ENCODE peak calls at places on chromosome 14, in seven cellular contexts. One of them, this sample, is unnamed.

GRCh38 chr14:93006484-93007128 is 83.7 kb downstream of the CHGA start:
- DNase-seq in GM03348: no peak
- DNase-seq in neuronal stem cell: no peak
- DNase-seq in activated T-cell treated with anti-CD3 and anti-CD28 coated beads, Interleukin-2, amount 50 U/mL, for 1 hour: no peak
- DNase-seq in NT2/D1: no peak
- DNase-seq in renal cortical epithelial cell: peak; percentile 74
- DNase-seq in SW480: no peak
- DNase-seq in this sample: no peak

GRCh38 chr14:72120315-72120714 is 188.1 kb downstream of the RGS6 start:
- DNase-seq in renal cortical epithelial cell: no peak
- DNase-seq in GM03348: no peak
- DNase-seq in activated T-cell treated with anti-CD3 and anti-CD28 coated beads, Interleukin-2, amount 50 U/mL, for 1 hour: no peak
- DNase-seq in SW480: peak; percentile 6
- DNase-seq in NT2/D1: no peak
- DNase-seq in neuronal stem cell: no peak
- DNase-seq in this sample: no peak

GRCh38 chr14:95463173-95463901 is 53.1 kb downstream of the SYNE3 start:
- DNase-seq in SW480: no peak
- DNase-seq in NT2/D1: no peak
- DNase-seq in neuronal stem cell: no peak
- DNase-seq in renal cortical epithelial cell: no peak
- DNase-seq in activated T-cell treated with anti-CD3 and anti-CD28 coated beads, Interleukin-2, amount 50 U/mL, for 1 hour: peak; percentile 51
- DNase-seq in GM03348: no peak
- DNase-seq in this sample: no peak

GRCh38 chr14:53613404-53614253 is 343.0 kb downstream of the BMP4 start:
- DNase-seq in SW480: peak; percentile 95
- DNase-seq in NT2/D1: no peak
- DNase-seq in renal cortical epithelial cell: peak; percentile 99
- DNase-seq in GM03348: no peak
- DNase-seq in neuronal stem cell: peak; percentile 46
- DNase-seq in activated T-cell treated with anti-CD3 and anti-CD28 coated beads, Interleukin-2, amount 50 U/mL, for 1 hour: no peak
- DNase-seq in this sample: no peak

GRCh38 chr14:92105845-92106094 is 612 bp downstream of the ATXN3 start:
- DNase-seq in neuronal stem cell: peak; percentile 15
- DNase-seq in activated T-cell treated with anti-CD3 and anti-CD28 coated beads, Interleukin-2, amount 50 U/mL, for 1 hour: no peak
- DNase-seq in NT2/D1: no peak
- DNase-seq in renal cortical epithelial cell: no peak
- DNase-seq in GM03348: peak; percentile 51
- DNase-seq in SW480: peak; percentile 57
- DNase-seq in this sample: no peak

GRCh38 chr14:93072659-93073365 is 42.9 kb downstream of the ITPK1 start:
- DNase-seq in activated T-cell treated with anti-CD3 and anti-CD28 coated beads, Interleukin-2, amount 50 U/mL, for 1 hour: no peak
- DNase-seq in NT2/D1: no peak
- DNase-seq in renal cortical epithelial cell: no peak
- DNase-seq in GM03348: no peak
- DNase-seq in neuronal stem cell: no peak
- DNase-seq in SW480: no peak
- DNase-seq in this sample: no peak

GRCh38 chr14:89013098-89013504 is 188.7 kb downstream of the TTC8 start:
- DNase-seq in neuronal stem cell: no peak
- DNase-seq in SW480: peak; percentile 89
- DNase-seq in NT2/D1: no peak
- DNase-seq in renal cortical epithelial cell: peak; percentile 64
- DNase-seq in GM03348: no peak
- DNase-seq in activated T-cell treated with anti-CD3 and anti-CD28 coated beads, Interleukin-2, amount 50 U/mL, for 1 hour: no peak
- DNase-seq in this sample: no peak

GRCh38 chr14:52299692-52300278 is 14.3 kb upstream of the PTGER2 start:
- DNase-seq in neuronal stem cell: no peak
- DNase-seq in SW480: peak; percentile 38
- DNase-seq in renal cortical epithelial cell: peak; percentile 75
- DNase-seq in GM03348: peak; percentile 76
- DNase-seq in activated T-cell treated with anti-CD3 and anti-CD28 coated beads, Interleukin-2, amount 50 U/mL, for 1 hour: no peak
- DNase-seq in NT2/D1: no peak
- DNase-seq in this sample: no peak

GRCh38 chr14:63605041-63605532 is 36.6 kb downstream of the WDR89 start:
- DNase-seq in activated T-cell treated with anti-CD3 and anti-CD28 coated beads, Interleukin-2, amount 50 U/mL, for 1 hour: no peak
- DNase-seq in renal cortical epithelial cell: peak; percentile 15
- DNase-seq in NT2/D1: no peak
- DNase-seq in GM03348: no peak
- DNase-seq in SW480: no peak
- DNase-seq in neuronal stem cell: no peak
- DNase-seq in this sample: no peak

GRCh38 chr14:24089890-24090289 is 4.2 kb upstream of the PCK2 start:
- DNase-seq in renal cortical epithelial cell: no peak
- DNase-seq in NT2/D1: no peak
- DNase-seq in SW480: no peak
- DNase-seq in GM03348: no peak
- DNase-seq in activated T-cell treated with anti-CD3 and anti-CD28 coated beads, Interleukin-2, amount 50 U/mL, for 1 hour: no peak
- DNase-seq in neuronal stem cell: no peak
- DNase-seq in this sample: no peak

GRCh38 chr14:59632381-59632780 is 55.8 kb upstream of the CCDC175 start:
- DNase-seq in GM03348: peak; percentile 24
- DNase-seq in renal cortical epithelial cell: peak; percentile 13
- DNase-seq in activated T-cell treated with anti-CD3 and anti-CD28 coated beads, Interleukin-2, amount 50 U/mL, for 1 hour: no peak
- DNase-seq in neuronal stem cell: peak; percentile 27
- DNase-seq in SW480: peak; percentile 34
- DNase-seq in NT2/D1: no peak
- DNase-seq in this sample: no peak

GRCh38 chr14:24171422-24172260 is at the start of gene REC8:
- DNase-seq in neuronal stem cell: peak; percentile 94
- DNase-seq in renal cortical epithelial cell: peak; percentile 93
- DNase-seq in NT2/D1: peak; percentile 83
- DNase-seq in GM03348: no peak
- DNase-seq in activated T-cell treated with anti-CD3 and anti-CD28 coated beads, Interleukin-2, amount 50 U/mL, for 1 hour: peak; percentile 73
- DNase-seq in SW480: no peak
- DNase-seq in this sample: peak; percentile 32

GRCh38 chr14:53109028-53109687 is 44.0 kb downstream of the DDHD1 start:
- DNase-seq in activated T-cell treated with anti-CD3 and anti-CD28 coated beads, Interleukin-2, amount 50 U/mL, for 1 hour: no peak
- DNase-seq in neuronal stem cell: no peak
- DNase-seq in NT2/D1: no peak
- DNase-seq in GM03348: peak; percentile 64
- DNase-seq in SW480: no peak
- DNase-seq in renal cortical epithelial cell: no peak
- DNase-seq in this sample: peak; percentile 41

GRCh38 chr14:60648934-60649814 is at the start of gene SIX1:
- DNase-seq in renal cortical epithelial cell: peak; percentile 66
- DNase-seq in NT2/D1: peak; percentile 79
- DNase-seq in GM03348: peak; percentile 98
- DNase-seq in activated T-cell treated with anti-CD3 and anti-CD28 coated beads, Interleukin-2, amount 50 U/mL, for 1 hour: no peak
- DNase-seq in SW480: peak; percentile 84
- DNase-seq in neuronal stem cell: peak; percentile 88
- DNase-seq in this sample: no peak

GRCh38 chr14:97602438-97603117 is 805.4 kb downstream of the VRK1 start:
- DNase-seq in SW480: no peak
- DNase-seq in GM03348: no peak
- DNase-seq in neuronal stem cell: no peak
- DNase-seq in renal cortical epithelial cell: no peak
- DNase-seq in NT2/D1: no peak
- DNase-seq in activated T-cell treated with anti-CD3 and anti-CD28 coated beads, Interleukin-2, amount 50 U/mL, for 1 hour: peak; percentile 71
- DNase-seq in this sample: peak; percentile 40

GRCh38 chr14:51396222-51396815 is 156.3 kb downstream of the TMX1 start:
- DNase-seq in NT2/D1: no peak
- DNase-seq in activated T-cell treated with anti-CD3 and anti-CD28 coated beads, Interleukin-2, amount 50 U/mL, for 1 hour: no peak
- DNase-seq in renal cortical epithelial cell: peak; percentile 90
- DNase-seq in neuronal stem cell: no peak
- DNase-seq in SW480: no peak
- DNase-seq in GM03348: peak; percentile 79
- DNase-seq in this sample: no peak

GRCh38 chr14:106518054-106518943 is 991.9 kb downstream of the TMEM121 start:
- DNase-seq in neuronal stem cell: no peak
- DNase-seq in activated T-cell treated with anti-CD3 and anti-CD28 coated beads, Interleukin-2, amount 50 U/mL, for 1 hour: peak; percentile 88
- DNase-seq in renal cortical epithelial cell: no peak
- DNase-seq in GM03348: no peak
- DNase-seq in NT2/D1: no peak
- DNase-seq in SW480: peak; percentile 41
- DNase-seq in this sample: peak; percentile 65

GRCh38 chr14:69333791-69334337 is 64.2 kb downstream of the ERH start:
- DNase-seq in SW480: no peak
- DNase-seq in GM03348: no peak
- DNase-seq in activated T-cell treated with anti-CD3 and anti-CD28 coated beads, Interleukin-2, amount 50 U/mL, for 1 hour: no peak
- DNase-seq in NT2/D1: no peak
- DNase-seq in renal cortical epithelial cell: peak; percentile 18
- DNase-seq in neuronal stem cell: no peak
- DNase-seq in this sample: no peak

GRCh38 chr14:104939666-104940410 is 15.2 kb downstream of the PLD4 start:
- DNase-seq in GM03348: no peak
- DNase-seq in activated T-cell treated with anti-CD3 and anti-CD28 coated beads, Interleukin-2, amount 50 U/mL, for 1 hour: no peak
- DNase-seq in renal cortical epithelial cell: no peak
- DNase-seq in SW480: no peak
- DNase-seq in neuronal stem cell: no peak
- DNase-seq in NT2/D1: no peak
- DNase-seq in this sample: no peak